ENCODE peak calls at places on chromosomes 11 and 22, in seven cellular contexts. O, B, Y, H, A, U and F are unnamed samples.

GRCh38 chr11:62069374-62069773 is 54.4 kb upstream of the INCENP start:
- DNase-seq in O (no peak), B (no peak), Y (no peak), H (no peak), A (no peak), U (no peak), F (no peak)

GRCh38 chr22:50310949-50311444 is 3.6 kb upstream of the PLXNB2 start:
- DNase-seq in O (no peak), B (no peak), Y (no peak), H (no peak), A (no peak), U (no peak), F (no peak)

GRCh38 chr11:9461068-9461759 is 402 bp downstream of the ZNF143 start:
- DNase-seq in O (peak; percentile 70), B (peak; percentile 69), Y (peak; percentile 93), H (peak; percentile 82), A (peak; percentile 64), U (peak; percentile 94), F (peak; percentile 84)

GRCh38 chr11:43954241-43954640 is 11.8 kb downstream of the C11orf96 start:
- DNase-seq in O (no peak), B (no peak), Y (no peak), H (no peak), A (no peak), U (no peak), F (no peak)

GRCh38 chr22:24947881-24948280 is 1.4 kb upstream of the LHFPL7 start:
- DNase-seq in O (no peak), B (no peak), Y (no peak), H (no peak), A (no peak), U (no peak), F (no peak)

GRCh38 chr22:27796829-27797792 is 4.4 kb downstream of the MN1 start:
- DNase-seq in O (no peak), B (no peak), Y (no peak), H (no peak), A (no peak), U (peak; percentile 64), F (no peak)

GRCh38 chr11:29119691-29120328 is 897.0 kb downstream of the KCNA4 start:
- DNase-seq in O (no peak), B (peak; percentile 48), Y (no peak), H (peak; percentile 94), A (no peak), U (peak; percentile 79), F (peak; percentile 32)

GRCh38 chr22:17260950-17261349 is 41.7 kb upstream of the ADA2 start:
- DNase-seq in O (no peak), B (no peak), Y (no peak), H (no peak), A (no peak), U (no peak), F (no peak)

GRCh38 chr22:45163417-45164216 is at the start of gene NUP50:
- DNase-seq in O (peak; percentile 92), B (peak; percentile 95), Y (peak; percentile 97), H (peak; percentile 93), A (peak; percentile 94), U (peak; percentile 99), F (peak; percentile 93)

GRCh38 chr11:10305964-10306918 is 1.4 kb downstream of the ADM start:
- DNase-seq in O (no peak), B (no peak), Y (peak; percentile 72), H (no peak), A (no peak), U (peak; percentile 60), F (no peak)

GRCh38 chr11:123426766-123427165 is 3.3 kb upstream of the GRAMD1B start:
- DNase-seq in O (no peak), B (no peak), Y (no peak), H (no peak), A (no peak), U (no peak), F (no peak)

GRCh38 chr11:75722669-75723042 is 5.0 kb downstream of the MOGAT2 start:
- DNase-seq in O (no peak), B (no peak), Y (no peak), H (no peak), A (no peak), U (no peak), F (no peak)

GRCh38 chr11:38448284-38448683 is 1850.2 kb upstream of the RAG2 start:
- DNase-seq in O (no peak), B (no peak), Y (no peak), H (no peak), A (no peak), U (peak; percentile 2), F (no peak)